ENCODE peak calls at places on chromosomes 6 and 20, in ten cellular contexts. E, N, T, X, L, S, F, K, O and U are unnamed samples. For H3K9me3, the result is how much of the 10 kb centered on the place peaks cover.

GRCh38 chr6:14770040-14770439 is 475.8 kb upstream of the JARID2 start:
- DNase-seq in N (no peak), K (no peak), F (no peak), T (no peak), X (no peak), S (no peak), L (no peak), O (no peak), E (no peak), U (no peak)

GRCh38 chr6:84768442-84769174 is 4.2 kb upstream of the TBX18 start:
- DNase-seq in N (no peak), K (peak), S (peak), O (no peak), X (peak), T (no peak), F (no peak), E (peak), L (no peak), U (peak)

GRCh38 chr6:34237722-34238506 is 1.2 kb downstream of the HMGA1 start:
- DNase-seq in F (no peak), K (peak), O (peak), S (peak), N (peak), E (peak), L (peak), T (no peak), X (peak), U (no peak)

GRCh38 chr20:59676877-59677140 is 72.5 kb downstream of the PHACTR3 start:
- DNase-seq in K (no peak), X (no peak), E (no peak), F (no peak), L (no peak), N (no peak), T (no peak), O (no peak), S (no peak), U (no peak)

GRCh38 chr6:127484207-127484858 is 25.1 kb upstream of the KIAA0408 start:
- DNase-seq in X (peak), E (no peak), F (no peak), L (no peak), S (no peak), K (no peak), N (no peak), O (peak), T (no peak), U (peak)

GRCh38 chr6:35500782-35501181 is 3.9 kb upstream of the TEAD3 start:
- DNase-seq in L (no peak), F (no peak), T (no peak), S (peak), X (peak), K (no peak), O (peak), E (no peak), N (no peak), U (no peak)

GRCh38 chr20:33291830-33292355 is 8.9 kb downstream of the BPIFB1 start:
- DNase-seq in T (no peak), E (peak), N (peak), S (no peak), F (peak), O (peak), K (no peak), L (peak), X (peak), U (peak)

GRCh38 chr6:69096681-69097080 is 461.6 kb downstream of the ADGRB3 start:
- DNase-seq in K (no peak), O (no peak), X (no peak), T (no peak), N (no peak), L (no peak), F (no peak), S (no peak), E (no peak), U (no peak)

GRCh38 chr6:46352541-46353267 is 138.5 kb downstream of the RCAN2 start:
- DNase-seq in S (no peak), O (peak), K (no peak), E (no peak), X (no peak), T (peak), N (no peak), L (no peak), F (no peak), U (no peak)

GRCh38 chr6:13666194-13667105 is 45.2 kb downstream of the RANBP9 start:
- DNase-seq in K (no peak), O (peak), L (no peak), F (no peak), S (no peak), N (no peak), E (no peak), T (no peak), X (no peak), U (peak)

GRCh38 chr6:126030045-126030444 is 43.7 kb downstream of the TRMT11 start:
- DNase-seq in O (no peak), K (no peak), E (peak), T (no peak), S (no peak), N (no peak), L (no peak), F (no peak), X (no peak), U (no peak)

GRCh38 chr6:15606347-15606746 is 56.5 kb downstream of the DTNBP1 start:
- DNase-seq in K (no peak), L (no peak), X (no peak), T (no peak), F (no peak), N (no peak), O (no peak), S (no peak), E (no peak), U (no peak)

GRCh38 chr6:71254323-71254722 is 34.3 kb upstream of the OGFRL1 start:
- DNase-seq in T (no peak), F (no peak), N (no peak), S (peak), K (no peak), X (no peak), E (peak), O (no peak), L (no peak), U (no peak)

GRCh38 chr6:63442870-63443269 is 123.1 kb upstream of the LGSN start:
- DNase-seq in L (no peak), O (no peak), F (no peak), K (no peak), E (no peak), X (no peak), S (no peak), N (no peak), T (no peak), U (no peak)

GRCh38 chr6:142850653-142851434 is 94.1 kb downstream of the HIVEP2 start:
- DNase-seq in O (peak), N (no peak), X (no peak), F (no peak), S (no peak), T (no peak), K (no peak), L (no peak), E (no peak), U (peak)

GRCh38 chr6:30152019-30152673 is 8.9 kb downstream of the TRIM10 start:
- DNase-seq in N (no peak), T (no peak), F (no peak), L (no peak), X (no peak), S (no peak), E (no peak), O (peak), K (no peak), U (no peak)

GRCh38 chr6:134253681-134254080 is 64.2 kb downstream of the SGK1 start:
- DNase-seq in X (no peak), K (no peak), L (no peak), T (no peak), S (no peak), F (no peak), N (no peak), E (peak), O (no peak), U (no peak)

GRCh38 chr20:50916257-50916656 is 15.0 kb downstream of the ADNP start:
- DNase-seq in S (no peak), O (peak), X (peak), T (no peak), F (no peak), E (no peak), N (no peak), L (no peak), K (no peak), U (peak)

GRCh38 chr6:72857791-72858190 is 235.9 kb downstream of the KCNQ5 start:
- DNase-seq in N (no peak), S (no peak), E (no peak), X (no peak), L (no peak), T (no peak), K (no peak), O (peak), F (no peak), U (peak)

GRCh38 chr6:36659271-36659670 is 19.2 kb upstream of the CDKN1A start:
- DNase-seq in E (no peak), O (peak), F (no peak), X (no peak), T (peak), S (no peak), K (no peak), L (no peak), N (no peak), U (peak)

GRCh38 chr6:138815797-138816528 is 20.1 kb downstream of the ECT2L start:
- DNase-seq in E (peak), T (no peak), K (no peak), X (peak), N (no peak), O (peak), S (no peak), F (no peak), L (no peak), U (peak)

GRCh38 chr6:14456941-14457340 is 339.4 kb downstream of the CD83 start:
- DNase-seq in O (peak), F (no peak), S (no peak), X (no peak), N (no peak), E (no peak), T (no peak), L (no peak), K (no peak), U (no peak)

GRCh38 chr20:63074631-63075030 is 67.9 kb upstream of the BHLHE23 start:
- DNase-seq in K (no peak), F (no peak), S (peak), L (no peak), E (no peak), N (no peak), X (no peak), T (no peak), O (no peak), U (no peak)

GRCh38 chr20:63079971-63080370 is 73.2 kb upstream of the BHLHE23 start:
- DNase-seq in X (no peak), S (peak), T (no peak), O (no peak), N (no peak), K (no peak), E (no peak), L (no peak), F (no peak), U (no peak)

GRCh38 chr20:63076421-63076820 is 69.7 kb upstream of the BHLHE23 start:
- DNase-seq in N (no peak), L (no peak), X (no peak), S (no peak), O (no peak), F (no peak), E (no peak), T (no peak), K (no peak), U (no peak)

GRCh38 chr20:63080411-63080810 is 73.6 kb upstream of the BHLHE23 start:
- DNase-seq in N (no peak), F (no peak), E (no peak), S (peak), K (no peak), L (no peak), T (no peak), O (no peak), X (no peak), U (no peak)

DNA sequence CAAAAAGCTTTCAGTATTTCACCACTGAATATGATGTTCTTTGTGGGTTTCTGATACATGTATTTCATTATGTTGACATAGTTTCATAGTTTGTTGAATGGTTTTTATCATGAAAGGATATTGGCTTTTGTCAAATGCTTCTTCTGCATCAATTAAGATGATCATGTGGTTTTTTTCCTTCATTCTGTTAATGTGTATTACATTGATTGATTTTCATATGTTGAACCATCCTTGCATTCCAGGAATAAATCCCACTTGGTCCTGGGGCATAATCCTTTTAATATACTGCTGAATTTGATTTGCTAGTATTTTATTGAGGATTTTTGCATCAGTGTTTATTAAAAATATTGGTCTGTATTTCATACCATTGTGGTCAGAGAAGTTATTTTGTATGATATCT is 70.9 kb upstream of the BHLHE23 start:
- DNase-seq in O (no peak), S (no peak), N (no peak), X (no peak), L (no peak), T (no peak), F (no peak), E (no peak), K (no peak), U (no peak)
- H3K9me3 ChIP-seq in O (under half), S (under half), N (under half), X (under half), L (under half), T (under half), F (under half), E (under half), K (under half), U (under half)

GRCh38 chr20:29298759-29299613 is 1958.5 kb upstream of the DEFB115 start:
- DNase-seq in O (no peak), L (no peak), N (no peak), T (no peak), E (no peak), X (no peak), F (no peak), K (no peak), S (peak), U (no peak)
- H3K9me3 ChIP-seq in O (under half), L (under half), N (under half), T (under half), E (under half), X (under half), F (under half), K (under half), S (under half), U (half or more)

GRCh38 chr6:41596096-41596685 is 42.1 kb upstream of the MDFI start:
- DNase-seq in K (no peak), L (no peak), S (peak), F (no peak), O (no peak), E (no peak), X (no peak), N (no peak), T (no peak), U (no peak)
- H3K9me3 ChIP-seq in K (under half), L (under half), S (under half), F (under half), O (under half), E (under half), X (under half), N (under half), T (under half), U (under half)

GRCh38 chr6:168198302-168199180 is 119.5 kb upstream of the FRMD1 start:
- DNase-seq in X (no peak), K (no peak), S (no peak), L (no peak), T (no peak), F (no peak), N (no peak), E (no peak), O (no peak), U (no peak)
- H3K9me3 ChIP-seq in X (under half), K (under half), S (under half), L (under half), T (under half), F (under half), N (under half), E (under half), O (under half), U (under half)

DNA sequence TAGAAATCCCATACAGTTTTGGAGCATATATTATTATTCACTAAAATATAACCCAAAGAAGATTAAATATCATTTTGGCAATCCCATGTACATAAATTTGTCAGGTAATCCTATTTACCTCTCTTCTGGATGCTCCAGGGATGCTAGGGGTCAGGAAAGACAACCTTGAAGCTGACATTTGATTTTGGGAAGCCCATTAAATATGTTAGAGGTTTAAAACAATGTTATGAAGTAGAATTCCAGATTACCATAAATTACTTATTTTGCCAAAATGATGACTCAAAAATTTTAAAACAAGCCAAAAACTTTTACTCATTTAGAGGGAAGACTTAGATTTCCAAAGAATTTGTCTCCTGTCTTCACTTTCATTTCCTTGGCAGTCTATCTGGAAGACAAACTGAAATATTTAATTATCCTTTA is 9.2 kb upstream of the IL22RA2 start:
- DNase-seq in O (no peak), T (no peak), E (no peak), F (no peak), L (no peak), S (no peak), X (no peak), K (no peak), N (no peak), U (no peak)
- H3K9me3 ChIP-seq in O (under half), T (under half), E (under half), F (under half), L (under half), S (under half), X (under half), K (under half), N (under half), U (under half)

GRCh38 chr6:81023007-81023582 is 729.4 kb downstream of the TENT5A start:
- DNase-seq in N (no peak), T (no peak), S (no peak), F (no peak), O (peak), E (no peak), K (no peak), X (peak), L (no peak), U (no peak)

GRCh38 chr6:81026041-81026553 is 726.4 kb downstream of the TENT5A start:
- DNase-seq in S (no peak), K (no peak), L (no peak), F (no peak), E (no peak), O (no peak), N (no peak), X (no peak), T (no peak), U (no peak)

DNA sequence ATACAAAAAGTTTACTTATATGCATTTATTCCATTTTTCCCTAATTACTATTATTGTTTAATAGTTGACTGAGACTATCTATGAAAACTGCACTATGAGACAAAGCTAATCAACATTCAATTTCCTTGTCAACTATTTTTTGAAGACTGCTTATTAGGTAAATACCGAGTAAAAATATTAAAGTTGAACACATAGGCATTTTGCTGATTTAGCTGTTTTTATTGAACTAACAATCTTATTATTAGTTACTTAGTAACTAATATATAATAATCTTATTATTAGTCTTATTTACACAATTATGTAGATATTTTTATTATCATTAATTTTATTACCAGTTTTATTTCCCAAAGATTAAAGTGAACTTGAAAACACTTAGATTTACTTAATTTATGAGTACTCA is 728.8 kb downstream of the TENT5A start:
- DNase-seq in S (no peak), F (no peak), T (no peak), K (no peak), O (no peak), N (no peak), X (no peak), E (no peak), L (no peak), U (no peak)
- H3K9me3 ChIP-seq in S (under half), F (under half), T (under half), K (under half), O (under half), N (under half), X (under half), E (under half), L (under half), U (under half)

GRCh38 chr6:155344341-155345006 is 30.2 kb upstream of the TFB1M start:
- DNase-seq in E (no peak), L (no peak), N (no peak), F (no peak), K (no peak), X (no peak), T (no peak), S (no peak), O (no peak), U (no peak)

GRCh38 chr6:155349129-155349528 is 34.8 kb upstream of the TFB1M start:
- DNase-seq in T (no peak), E (no peak), X (no peak), L (no peak), O (no peak), N (no peak), K (no peak), F (no peak), S (no peak), U (no peak)

GRCh38 chr6:155349956-155350355 is 35.7 kb upstream of the TFB1M start:
- DNase-seq in S (no peak), T (no peak), X (no peak), E (no peak), N (no peak), O (no peak), F (no peak), K (no peak), L (no peak), U (no peak)

GRCh38 chr6:155346957-155347356 is 32.7 kb upstream of the TFB1M start:
- DNase-seq in E (no peak), S (no peak), K (no peak), F (no peak), X (no peak), O (no peak), T (no peak), N (no peak), L (no peak), U (no peak)

DNA sequence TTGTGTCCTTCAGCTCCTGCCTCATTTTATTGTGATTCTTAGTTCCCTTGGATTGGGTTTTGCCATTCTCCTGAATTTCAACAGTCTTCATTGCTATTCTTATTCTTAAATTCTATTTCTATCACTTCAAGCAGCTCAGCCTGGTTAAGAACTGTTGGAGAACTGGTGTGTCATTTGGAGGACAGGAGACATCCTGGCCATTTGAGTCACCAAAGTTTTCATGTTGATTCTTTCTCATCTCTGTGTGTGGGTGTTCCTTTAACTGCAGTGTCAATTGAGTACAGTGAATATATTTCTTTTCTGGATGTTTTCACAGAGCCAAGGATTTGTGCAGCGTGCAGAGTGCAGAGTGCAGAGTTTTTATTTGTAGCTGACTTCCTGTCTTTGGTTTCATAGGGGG is 33.5 kb upstream of the TFB1M start:
- DNase-seq in T (no peak), F (no peak), N (no peak), X (no peak), S (no peak), K (no peak), E (no peak), L (no peak), O (no peak), U (no peak)
- H3K9me3 ChIP-seq in T (under half), F (under half), N (under half), X (under half), S (under half), K (under half), E (under half), L (under half), O (under half), U (under half)

GRCh38 chr6:169469028-169469427 is 215.4 kb upstream of the THBS2 start:
- DNase-seq in L (no peak), E (no peak), T (no peak), O (no peak), F (no peak), S (no peak), X (no peak), K (no peak), N (no peak), U (no peak)

GRCh38 chr6:169473663-169474062 is 220.0 kb upstream of the THBS2 start:
- DNase-seq in T (no peak), K (no peak), O (no peak), X (no peak), E (no peak), N (no peak), L (no peak), F (no peak), S (no peak), U (no peak)

GRCh38 chr6:169470790-169471189 is 217.1 kb upstream of the THBS2 start:
- DNase-seq in E (no peak), S (no peak), O (no peak), T (no peak), X (no peak), F (no peak), L (no peak), K (no peak), N (no peak), U (no peak)

GRCh38 chr6:169474362-169474761 is 220.7 kb upstream of the THBS2 start:
- DNase-seq in N (no peak), K (no peak), O (no peak), X (no peak), L (no peak), S (no peak), F (no peak), E (no peak), T (no peak), U (no peak)

GRCh38 chr6:169472786-169473416 is 219.3 kb upstream of the THBS2 start:
- DNase-seq in O (no peak), E (no peak), L (no peak), K (no peak), X (no peak), F (no peak), T (no peak), S (no peak), N (no peak), U (no peak)
- H3K9me3 ChIP-seq in O (under half), E (under half), L (under half), K (under half), X (under half), F (under half), T (under half), S (under half), N (under half), U (under half)

GRCh38 chr6:28791002-28791383 is 132.8 kb downstream of the TRIM27 start:
- DNase-seq in K (no peak), L (no peak), S (no peak), E (no peak), T (no peak), N (no peak), X (no peak), F (no peak), O (no peak), U (no peak)
- H3K9me3 ChIP-seq in K (under half), L (under half), S (under half), E (under half), T (under half), N (under half), X (under half), F (under half), O (under half), U (under half)